ENCODE peak calls at places on chromosomes 2 and 18, in seven cellular contexts. W, D, S, A, H, M and I are unnamed samples.

GRCh38 chr2:179141206-179141605 is 91.3 kb upstream of the CCDC141 start:
- DNase-seq in W (no peak), D (no peak), S (no peak), A (no peak), H (no peak), M (no peak), I (no peak)

GRCh38 chr2:237178396-237178795 is 92.7 kb downstream of the COPS8 start:
- DNase-seq in W (peak; percentile 83), D (peak; percentile 100), S (no peak), A (peak; percentile 7), H (no peak), M (no peak), I (no peak)

GRCh38 chr2:50863856-50864255 is 168.1 kb downstream of the NRXN1 start:
- DNase-seq in W (no peak), D (no peak), S (no peak), A (no peak), H (no peak), M (no peak), I (no peak)

GRCh38 chr2:99278793-99279291 is 22.2 kb downstream of the LYG1 start:
- DNase-seq in W (peak; percentile 10), D (peak; percentile 92), S (no peak), A (no peak), H (peak; percentile 42), M (no peak), I (no peak)

GRCh38 chr2:172207916-172208315 is 105.2 kb upstream of the DLX2 start:
- DNase-seq in W (no peak), D (peak; percentile 80), S (no peak), A (no peak), H (no peak), M (no peak), I (no peak)

GRCh38 chr2:172429351-172429968 is 2.1 kb downstream of the ITGA6 start:
- DNase-seq in W (no peak), D (peak; percentile 31), S (no peak), A (no peak), H (no peak), M (peak; percentile 28), I (no peak)

GRCh38 chr2:26887142-26887541 is 39.2 kb downstream of the DPYSL5 start:
- DNase-seq in W (no peak), D (no peak), S (no peak), A (no peak), H (no peak), M (no peak), I (peak; percentile 79)

GRCh38 chr2:33069894-33070651 is 123.3 kb downstream of the LTBP1 start:
- DNase-seq in W (peak; percentile 97), D (peak; percentile 100), S (peak; percentile 13), A (no peak), H (peak; percentile 39), M (no peak), I (no peak)

GRCh38 chr18:63758616-63759015 is 16.6 kb upstream of the SERPINB7 start:
- DNase-seq in W (no peak), D (no peak), S (no peak), A (no peak), H (no peak), M (no peak), I (no peak)

GRCh38 chr2:144510206-144510991 is 9.5 kb downstream of the ZEB2 start:
- DNase-seq in W (no peak), D (peak; percentile 89), S (no peak), A (no peak), H (no peak), M (no peak), I (no peak)

GRCh38 chr2:11576398-11576797 is 42.6 kb downstream of the GREB1 start:
- DNase-seq in W (no peak), D (no peak), S (no peak), A (no peak), H (peak; percentile 24), M (no peak), I (peak; percentile 34)

GRCh38 chr2:64951306-64951953 is 37.8 kb upstream of the SLC1A4 start:
- DNase-seq in W (no peak), D (no peak), S (no peak), A (no peak), H (no peak), M (no peak), I (no peak)

DNA sequence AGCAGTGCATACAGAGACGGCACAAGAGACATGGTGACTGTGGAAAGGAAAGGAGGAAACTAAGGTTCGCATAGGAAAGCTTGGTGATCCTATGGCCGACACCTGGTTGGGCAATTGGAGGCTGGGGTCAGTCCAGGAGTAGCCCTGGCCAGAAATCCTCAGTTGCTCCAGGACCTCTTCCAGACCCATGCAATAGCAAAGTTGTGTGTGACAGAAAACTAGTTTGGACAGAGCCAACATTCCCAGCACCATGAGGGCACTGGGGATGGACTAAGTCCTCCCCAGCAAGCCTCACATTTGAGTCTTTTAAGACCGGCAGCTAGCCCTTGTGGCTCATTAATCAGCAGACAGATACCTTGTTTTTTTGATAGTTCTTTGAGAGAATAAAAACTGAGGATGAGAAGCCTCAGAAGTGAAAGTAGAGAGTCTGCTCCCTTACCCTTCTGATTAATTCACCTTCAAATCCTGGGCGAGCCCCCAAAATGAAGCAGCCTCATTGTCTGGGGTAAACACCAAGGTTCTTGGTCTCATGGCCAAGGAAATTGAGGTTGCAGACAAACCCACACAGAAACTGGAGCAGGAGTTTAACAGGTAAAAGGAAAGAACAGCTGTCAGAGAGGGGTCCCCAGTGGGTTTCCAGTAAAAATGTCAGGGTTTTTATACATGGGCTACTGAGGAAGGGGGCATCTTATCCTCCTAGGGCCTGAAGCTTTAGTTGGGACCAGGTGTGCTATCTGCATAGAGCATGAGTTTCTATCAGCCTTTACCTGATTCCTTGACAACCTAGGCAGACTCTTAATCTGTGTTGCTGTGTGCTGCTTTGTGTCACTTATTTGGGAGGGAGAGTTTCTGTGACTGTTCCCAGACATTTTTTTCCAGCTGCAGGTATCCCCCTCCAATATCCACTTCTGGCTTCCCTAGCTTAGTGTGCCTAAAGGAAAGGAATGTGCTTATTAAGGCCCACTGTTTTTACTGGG is 39.1 kb downstream of the STK17B start:
- DNase-seq in W (no peak), D (peak; percentile 25), S (no peak), A (no peak), H (no peak), M (no peak), I (no peak)
- H3K9me3 ChIP-seq in W (peaks cover 26% of the 10 kb centered on the region), D (peaks cover 34% of the 10 kb centered on the region), S (no peaks in the 10 kb centered on the region), A (no peaks in the 10 kb centered on the region), H (peaks cover 18% of the 10 kb centered on the region), M (peaks cover 63% of the 10 kb centered on the region), I (peaks cover 87% of the 10 kb centered on the region)

GRCh38 chr18:24112464-24112863 is 26.4 kb upstream of the CABYR start:
- DNase-seq in W (no peak), D (no peak), S (no peak), A (no peak), H (no peak), M (no peak), I (no peak)

GRCh38 chr18:24115628-24116027 is 23.2 kb upstream of the CABYR start:
- DNase-seq in W (no peak), D (no peak), S (no peak), A (no peak), H (no peak), M (no peak), I (no peak)

GRCh38 chr18:24111936-24112335 is 26.9 kb upstream of the CABYR start:
- DNase-seq in W (peak; percentile 11), D (no peak), S (no peak), A (no peak), H (no peak), M (no peak), I (no peak)

GRCh38 chr18:24114924-24115549 is 23.8 kb upstream of the CABYR start:
- DNase-seq in W (no peak), D (peak; percentile 4), S (no peak), A (peak; percentile 50), H (no peak), M (no peak), I (no peak)

DNA sequence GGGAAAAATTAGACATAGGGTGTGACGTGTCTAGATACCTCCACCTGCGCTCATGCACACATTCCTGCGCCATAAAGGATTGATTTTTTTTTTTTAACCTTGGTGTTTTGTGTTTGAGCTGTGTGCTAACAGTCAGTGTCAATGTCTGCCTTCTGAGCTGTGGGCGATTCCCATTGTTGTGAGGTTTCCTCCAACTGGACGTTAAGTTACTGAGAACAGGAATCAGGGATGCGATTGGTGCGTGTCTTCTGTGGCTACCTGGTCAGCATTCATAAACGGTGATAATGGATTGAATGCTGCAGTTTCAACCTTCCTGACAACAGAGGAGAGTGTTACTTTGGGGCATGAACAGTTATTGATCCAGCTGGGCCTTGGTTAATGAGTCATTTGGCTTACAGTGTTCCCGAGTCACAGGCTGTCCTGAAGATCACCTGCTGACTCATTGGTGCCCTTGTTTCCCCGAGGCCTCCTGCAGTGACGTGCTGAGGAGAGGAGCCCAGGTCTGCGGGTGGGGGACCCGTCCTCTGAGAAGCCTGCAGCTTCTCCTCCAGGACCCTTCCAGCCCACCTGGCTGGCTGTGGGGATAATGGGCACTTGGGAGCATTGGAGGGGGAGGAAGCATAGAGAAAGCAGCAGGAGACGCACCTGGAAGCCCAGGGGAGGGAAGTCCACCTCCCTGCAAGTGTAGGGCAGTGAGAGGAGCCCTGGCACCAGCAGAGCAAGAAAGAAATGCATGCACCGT is 25.8 kb upstream of the CABYR start:
- DNase-seq in W (peak; percentile 10), D (peak; percentile 69), S (no peak), A (no peak), H (no peak), M (no peak), I (no peak)
- TF ChIP-seq POLR2A in W (no peak), D (no peak), S (no peak), A (no peak), H (no peak), M (no peak), I (no peak)

GRCh38 chr2:89837962-89838625 is 1146.6 kb downstream of the RPIA start:
- DNase-seq in W (no peak), D (no peak), S (no peak), A (no peak), H (no peak), M (no peak), I (no peak)

GRCh38 chr2:89833780-89834117 is 1142.3 kb downstream of the RPIA start:
- DNase-seq in W (no peak), D (peak; percentile 65), S (no peak), A (no peak), H (no peak), M (no peak), I (no peak)

GRCh38 chr2:89831686-89832498 is 1140.4 kb downstream of the RPIA start:
- DNase-seq in W (no peak), D (peak; percentile 40), S (no peak), A (no peak), H (no peak), M (no peak), I (no peak)

GRCh38 chr2:89833116-89833779 is 1141.8 kb downstream of the RPIA start:
- DNase-seq in W (peak; percentile 31), D (peak; percentile 46), S (no peak), A (no peak), H (no peak), M (no peak), I (no peak)

DNA sequence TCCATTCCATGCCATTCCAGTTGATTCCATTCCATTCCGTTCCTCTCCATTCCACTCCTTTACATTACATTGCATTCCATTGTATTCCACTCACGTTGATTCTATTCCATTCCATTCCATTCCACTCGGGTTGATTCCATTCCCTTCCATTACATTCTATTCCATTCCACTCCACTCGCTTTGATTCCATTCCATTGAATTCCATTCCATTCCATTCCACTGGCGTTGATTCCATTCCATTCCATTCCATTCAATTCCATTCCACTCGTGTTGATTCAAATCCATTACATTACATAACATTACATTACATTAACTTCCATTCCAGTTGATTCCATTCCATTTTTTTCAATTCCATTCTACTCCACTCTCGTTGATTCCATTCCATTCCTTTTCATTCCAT is 1142.8 kb downstream of the RPIA start:
- DNase-seq in W (no peak), D (no peak), S (no peak), A (no peak), H (no peak), M (no peak), I (no peak)
- H3K9me3 ChIP-seq in W (peaks cover 47% of the 10 kb centered on the region), D (peaks cover 46% of the 10 kb centered on the region), S (no peaks in the 10 kb centered on the region), A (peaks cover 16% of the 10 kb centered on the region), H (peaks cover 9% of the 10 kb centered on the region), M (no peaks in the 10 kb centered on the region), I (no peaks in the 10 kb centered on the region)

GRCh38 chr2:20650880-20651730 is at the start of gene HS1BP3:
- DNase-seq in W (peak; percentile 82), D (peak; percentile 65), S (peak; percentile 72), A (peak; percentile 88), H (peak; percentile 85), M (peak; percentile 94), I (peak; percentile 99)
- TF ChIP-seq POLR2A in W (peak; percentile 92), D (peak; percentile 70), S (peak; percentile 95), A (no peak), H (peak; percentile 83), M (peak; percentile 90), I (peak; percentile 82)